ENCODE peak calls at places on chromosomes 5 and 9, in six cellular contexts. C is neural crest cell, H is NB4, B is brain microvascular endothelial cell, U is MM.1S, I is left ventricle myocardium inferior. W is an unnamed sample.

GRCh38 chr5:43065384-43066230 is 25.5 kb upstream of the ANXA2R start:
- DNase-seq in H (peak), U (peak), I (peak), C (peak), B (peak), W (no peak)

GRCh38 chr5:147169399-147169798 is 65.4 kb upstream of the STK32A start:
- DNase-seq in H (no peak), I (no peak), U (no peak), C (no peak), B (no peak), W (no peak)

GRCh38 chr5:68392608-68393007 is 177.1 kb downstream of the PIK3R1 start:
- DNase-seq in B (no peak), H (no peak), C (no peak), I (no peak), U (no peak), W (no peak)

GRCh38 chr5:39547548-39548154 is 122.9 kb upstream of the DAB2 start:
- DNase-seq in I (no peak), B (peak), C (peak), H (peak), U (peak), W (peak)

GRCh38 chr5:88545348-88545747 is 276.7 kb upstream of the TMEM161B start:
- DNase-seq in H (no peak), B (no peak), U (no peak), C (no peak), I (no peak), W (no peak)

GRCh38 chr9:135664266-135664665 is 1.2 kb downstream of the LCN9 start:
- DNase-seq in H (no peak), B (no peak), C (no peak), U (no peak), I (no peak), W (peak)

GRCh38 chr9:128771094-128771721 is 519 bp downstream of the ZER1 start:
- DNase-seq in U (peak), C (peak), H (no peak), I (no peak), B (no peak), W (no peak)

GRCh38 chr5:132497488-132497997 is 7.0 kb upstream of the IRF1 start:
- DNase-seq in B (peak), H (no peak), C (no peak), I (peak), U (no peak), W (peak)

GRCh38 chr9:121780641-121781040 is 129.2 kb downstream of the DAB2IP start:
- DNase-seq in C (no peak), I (no peak), U (no peak), H (no peak), B (no peak), W (no peak)

GRCh38 chr5:177006265-177006972 is at the start of gene UIMC1:
- DNase-seq in H (peak), C (peak), U (peak), B (peak), I (peak), W (peak)

GRCh38 chr9:137299938-137300337 is 2.1 kb downstream of the NRARP start:
- DNase-seq in H (no peak), C (no peak), B (no peak), U (no peak), I (peak), W (no peak)

GRCh38 chr5:84494453-84494852 is 109.8 kb upstream of the EDIL3 start:
- DNase-seq in U (no peak), I (no peak), C (no peak), H (no peak), B (peak), W (no peak)

GRCh38 chr5:150636391-150637244 is 3.8 kb upstream of the SYNPO start:
- DNase-seq in C (no peak), U (no peak), H (no peak), I (peak), B (peak), W (peak)

GRCh38 chr5:527646-528591 is 3.7 kb upstream of the SLC9A3 start:
- DNase-seq in C (no peak), B (no peak), U (peak), I (no peak), H (peak), W (no peak)

GRCh38 chr5:39197556-39197955 is 21.8 kb downstream of the FYB1 start:
- DNase-seq in I (no peak), B (no peak), H (no peak), C (no peak), U (no peak), W (no peak)

GRCh38 chr5:142275496-142275895 is 49.3 kb downstream of the SPRY4 start:
- DNase-seq in C (no peak), I (no peak), H (no peak), U (no peak), B (no peak), W (no peak)

GRCh38 chr5:151213803-151214613 is 9.9 kb downstream of the CCDC69 start:
- DNase-seq in I (peak), U (peak), H (peak), C (no peak), B (peak), W (peak)

GRCh38 chr9:134475051-134475790 is 149.0 kb downstream of the RXRA start:
- DNase-seq in C (no peak), I (peak), U (no peak), B (peak), H (no peak), W (no peak)

GRCh38 chr5:11126844-11127243 is 365.8 kb upstream of the DAP start:
- DNase-seq in C (no peak), H (no peak), I (no peak), U (no peak), B (no peak), W (no peak)

GRCh38 chr5:95940758-95941682 is 20.6 kb downstream of the ELL2 start:
- DNase-seq in U (no peak), C (no peak), B (peak), H (no peak), I (no peak), W (no peak)

GRCh38 chr9:76545191-76545590 is 86.2 kb downstream of the GCNT1 start:
- DNase-seq in I (no peak), B (no peak), U (no peak), H (no peak), C (no peak), W (no peak)

GRCh38 chr5:180390441-180391190 is 37.5 kb upstream of the GFPT2 start:
- DNase-seq in I (no peak), B (no peak), U (no peak), H (no peak), C (no peak), W (no peak)

GRCh38 chr9:22039258-22039657 is 30.2 kb upstream of the CDKN2B start:
- DNase-seq in B (no peak), U (no peak), C (no peak), H (no peak), I (no peak), W (no peak)

GRCh38 chr9:17453751-17454150 is 125.1 kb upstream of the SH3GL2 start:
- DNase-seq in I (no peak), C (no peak), U (no peak), B (no peak), H (peak), W (no peak)

GRCh38 chr9:122336189-122336588 is 34.6 kb upstream of the PTGS1 start:
- DNase-seq in I (no peak), C (no peak), B (no peak), U (no peak), H (no peak), W (no peak)

GRCh38 chr9:70285246-70285645 is 26.5 kb downstream of the SMC5 start:
- DNase-seq in B (no peak), I (no peak), U (no peak), H (no peak), C (no peak), W (no peak)

GRCh38 chr9:31683126-31683525 is 701.3 kb upstream of the ACO1 start:
- DNase-seq in B (no peak), C (no peak), U (no peak), H (no peak), I (no peak), W (no peak)

GRCh38 chr9:2157277-2158105 is 142.3 kb downstream of the SMARCA2 start:
- DNase-seq in C (no peak), B (peak), I (peak), H (peak), U (peak), W (peak)

GRCh38 chr5:83987513-83988292 is 267.0 kb upstream of the HAPLN1 start:
- DNase-seq in I (no peak), C (no peak), B (no peak), U (no peak), H (no peak), W (no peak)

GRCh38 chr5:91383956-91384300 is 811 bp upstream of the ARRDC3 start:
- DNase-seq in U (peak), H (peak), C (peak), B (no peak), I (peak), W (no peak)

GRCh38 chr9:110919609-110920008 is 118.7 kb downstream of the LPAR1 start:
- DNase-seq in I (no peak), C (no peak), U (no peak), B (peak), H (peak), W (no peak)

GRCh38 chr5:62779010-62779422 is 200.4 kb downstream of the LRRC70 start:
- DNase-seq in B (peak), H (peak), I (no peak), U (peak), C (peak), W (no peak)

GRCh38 chr9:114238919-114239879 is 83.7 kb upstream of the ORM1 start:
- DNase-seq in U (no peak), I (no peak), C (no peak), B (peak), H (peak), W (no peak)

GRCh38 chr5:133662578-133662977 is 50.2 kb upstream of the FSTL4 start:
- DNase-seq in B (no peak), I (no peak), C (no peak), U (no peak), H (no peak), W (no peak)

GRCh38 chr9:12464368-12464767 is 228.8 kb upstream of the TYRP1 start:
- DNase-seq in C (no peak), I (no peak), U (no peak), H (no peak), B (no peak), W (no peak)

GRCh38 chr9:122325124-122325523 is 45.7 kb upstream of the PTGS1 start:
- DNase-seq in I (no peak), B (no peak), U (no peak), H (no peak), C (no peak), W (no peak)

GRCh38 chr9:87520172-87520683 is 22.6 kb downstream of the DAPK1 start:
- DNase-seq in I (no peak), B (no peak), U (no peak), H (no peak), C (no peak), W (no peak)

GRCh38 chr5:107913511-107913910 is 242.8 kb upstream of the EFNA5 start:
- DNase-seq in U (no peak), I (no peak), H (no peak), C (no peak), B (no peak), W (no peak)

GRCh38 chr9:106085479-106085878 is 391.1 kb downstream of the TMEM38B start:
- DNase-seq in B (no peak), C (no peak), I (no peak), H (no peak), U (no peak), W (no peak)

DNA sequence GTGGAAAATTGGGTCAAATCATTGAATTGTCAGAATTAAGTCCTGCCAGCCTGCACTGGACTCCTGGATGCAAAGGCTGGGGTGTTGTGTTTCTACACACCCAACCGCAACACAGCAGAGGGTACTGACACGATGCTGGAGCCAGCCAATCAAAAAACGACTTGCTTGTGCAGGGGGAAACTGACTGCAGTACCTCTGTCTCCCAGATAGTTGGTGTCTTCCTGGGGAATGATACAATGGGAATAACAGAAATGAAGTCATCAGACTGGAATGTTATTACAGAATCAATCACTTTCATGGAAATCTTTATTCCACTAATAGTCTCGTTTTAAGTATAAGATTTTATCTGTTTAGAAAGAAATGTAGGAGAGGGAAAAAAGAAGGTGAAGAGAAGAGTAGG is 330.3 kb downstream of the MLLT3 start:
- DNase-seq in H (no peak), U (no peak), B (peak), I (no peak), C (no peak), W (no peak)
- TF ChIP-seq CTCF in H (no peak), U (no peak), B (peak), I (no peak), C (peak), W (no peak)

DNA sequence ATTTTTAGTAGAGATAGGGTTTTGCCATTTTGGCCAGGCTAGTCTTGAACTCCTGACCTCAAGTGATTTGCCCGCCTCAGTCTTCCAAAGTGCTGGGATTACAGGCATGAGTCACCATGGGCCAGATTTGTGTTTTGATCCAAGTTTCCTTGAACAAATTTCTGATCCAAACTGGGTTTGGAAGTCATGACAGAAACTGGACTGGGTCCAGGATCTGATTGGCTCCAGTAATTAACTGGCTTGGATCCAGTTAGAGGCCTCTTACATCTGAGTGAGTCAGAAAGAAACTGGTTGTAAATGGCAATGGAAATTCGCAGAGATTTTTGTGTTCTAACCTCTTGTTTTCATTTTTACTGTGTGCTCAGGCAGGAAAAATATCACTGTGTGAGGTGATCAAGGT is 141.6 kb downstream of the SLC25A46 start:
- DNase-seq in B (peak), C (no peak), H (no peak), U (no peak), I (no peak), W (peak)
- TF ChIP-seq CTCF in B (no peak), C (no peak), H (no peak), U (no peak), I (no peak), W (no peak)

GRCh38 chr5:35089688-35090314 is 42.1 kb upstream of the AGXT2 start:
- DNase-seq in B (peak), H (peak), C (peak), U (peak), I (no peak), W (no peak)
- TF ChIP-seq CTCF in B (peak), H (peak), C (peak), U (peak), I (peak), W (peak)

DNA sequence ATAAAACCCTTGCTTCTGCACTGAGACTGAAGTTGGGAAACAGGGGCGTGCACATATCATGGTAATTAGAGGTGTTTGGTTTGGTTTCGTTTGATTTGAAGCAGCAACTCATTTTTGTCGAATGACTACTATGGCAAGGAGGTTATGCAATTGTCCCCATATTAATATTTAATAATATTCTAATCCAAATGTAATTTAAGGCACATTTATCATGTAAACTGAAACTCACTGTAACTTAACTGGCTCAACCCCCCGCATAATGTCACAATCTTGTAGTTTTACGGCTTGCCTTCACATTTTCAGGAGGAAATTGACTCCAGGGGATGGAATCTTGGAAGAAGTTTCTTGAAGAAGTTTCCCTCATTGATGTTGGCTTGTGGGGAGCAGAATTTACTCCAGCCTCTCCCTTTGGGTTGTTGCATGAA is 12.5 kb downstream of the ZNF366 start:
- DNase-seq in C (no peak), I (no peak), B (no peak), H (no peak), U (no peak), W (no peak)
- TF ChIP-seq CTCF in C (no peak), I (no peak), B (no peak), H (no peak), U (no peak), W (no peak)

DNA sequence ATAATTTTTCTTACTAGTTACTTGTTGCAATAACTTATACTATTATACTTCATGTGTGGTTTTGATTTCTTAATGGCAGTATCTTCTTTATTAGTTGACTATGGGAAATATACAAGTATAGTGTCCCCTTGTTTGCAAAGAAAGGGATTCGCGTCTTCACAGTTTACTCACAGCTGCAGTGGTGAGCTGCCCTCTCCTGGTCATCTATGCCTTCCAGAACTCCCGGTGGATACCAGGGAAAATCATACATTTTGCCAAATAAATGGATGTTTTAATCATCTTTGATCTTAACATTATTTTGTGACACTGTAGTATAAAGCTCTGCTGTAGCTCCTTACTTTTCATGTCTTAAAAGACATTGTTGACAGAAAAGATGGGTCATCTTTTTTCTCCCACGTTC is 142.0 kb downstream of the ZCCHC7 start:
- DNase-seq in C (peak), B (peak), U (no peak), I (no peak), H (peak), W (no peak)
- TF ChIP-seq CTCF in C (peak), B (peak), U (peak), I (peak), H (no peak), W (no peak)

GRCh38 chr9:73979894-73980264 is 517.3 kb upstream of the RORB start:
- DNase-seq in U (no peak), I (no peak), C (no peak), B (no peak), H (no peak), W (no peak)

GRCh38 chr9:73981405-73981804 is 515.7 kb upstream of the RORB start:
- DNase-seq in H (no peak), C (no peak), B (no peak), I (no peak), U (no peak), W (no peak)

DNA sequence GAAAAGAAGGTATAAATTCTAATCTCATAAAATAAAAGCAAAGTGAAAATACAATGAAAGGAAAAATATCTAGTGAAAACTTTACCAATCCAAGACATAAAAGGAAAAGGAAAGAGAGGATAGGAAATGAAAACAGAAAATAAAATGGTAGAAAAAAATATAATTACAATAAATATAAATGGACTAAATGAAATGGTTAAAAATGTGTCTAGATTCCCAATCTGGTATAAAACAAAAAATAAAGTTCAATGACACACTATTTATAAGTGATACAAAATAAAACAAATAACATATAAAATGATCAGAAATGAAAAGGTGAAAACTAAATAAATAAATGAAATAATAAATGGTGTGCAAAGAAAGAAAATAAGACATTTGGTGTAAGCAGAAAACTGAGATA is 516.4 kb upstream of the RORB start:
- DNase-seq in H (no peak), I (no peak), C (no peak), U (no peak), B (no peak), W (no peak)
- TF ChIP-seq CTCF in H (no peak), I (no peak), C (no peak), U (no peak), B (no peak), W (no peak)

GRCh38 chr9:113012492-113012891 is 500 bp upstream of the ZNF883 start:
- DNase-seq in B (no peak), H (no peak), U (no peak), I (no peak), C (no peak), W (no peak)

DNA sequence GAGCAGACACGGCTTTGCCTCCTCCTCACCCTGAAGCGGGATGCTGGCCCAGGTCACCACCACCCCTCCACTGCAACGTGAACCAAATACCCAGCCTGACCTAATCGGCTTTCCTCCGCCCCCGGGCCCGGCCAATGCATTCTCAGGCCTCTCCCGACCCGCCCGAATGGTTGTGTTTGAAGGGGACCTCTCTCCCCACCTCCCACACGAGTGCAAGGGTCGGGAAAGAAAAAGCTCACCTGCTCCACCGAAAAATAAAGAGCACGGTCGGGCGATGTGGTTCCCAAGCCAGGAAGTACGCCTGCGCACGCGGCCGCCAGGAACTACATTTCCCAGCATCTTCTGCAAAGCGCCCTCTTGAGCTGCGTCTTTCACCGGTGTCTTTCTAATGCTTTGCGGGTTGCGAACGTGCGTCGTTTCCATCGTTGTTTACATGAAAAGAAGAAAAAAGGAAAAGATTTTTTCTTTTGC is at the start of gene ZNF883:
- DNase-seq in B (peak), C (peak), U (peak), I (peak), H (no peak), W (no peak)
- TF ChIP-seq CTCF in B (peak), C (no peak), U (no peak), I (no peak), H (no peak), W (no peak)

W was measured in ascending aorta.